ENCODE peak calls at places on chromosomes 16 and 17, in nine cellular contexts. T, N, E, G, Q, P, S, W and V are unnamed samples.

GRCh38 chr17:67476787-67477335 is 99.8 kb downstream of the PITPNC1 start:
- DNase-seq in T (no peak), N (no peak), E (peak), G (no peak), Q (no peak), P (peak), S (no peak), W (no peak), V (no peak)

GRCh38 chr16:18788828-18789514 is 1.2 kb downstream of the RPS15A start:
- DNase-seq in T (no peak), N (no peak), E (peak), G (no peak), Q (no peak), P (no peak), S (no peak), W (no peak), V (no peak)

GRCh38 chr17:1890758-1891450 is 61.1 kb downstream of the RPA1 start:
- DNase-seq in T (no peak), N (no peak), E (peak), G (no peak), Q (no peak), P (no peak), S (no peak), W (no peak), V (no peak)

GRCh38 chr16:84725481-84726078 is 25.8 kb downstream of the USP10 start:
- DNase-seq in T (no peak), N (no peak), E (no peak), G (no peak), Q (no peak), P (peak), S (no peak), W (no peak), V (no peak)

GRCh38 chr17:75681289-75681688 is 14.2 kb downstream of the SAP30BP start:
- DNase-seq in T (no peak), N (no peak), E (no peak), G (peak), Q (peak), P (no peak), S (no peak), W (no peak), V (no peak)

GRCh38 chr16:25013751-25014499 is 1.2 kb downstream of the ARHGAP17 start:
- DNase-seq in T (no peak), N (no peak), E (no peak), G (no peak), Q (no peak), P (peak), S (no peak), W (no peak), V (no peak)

GRCh38 chr17:72488542-72489272 is 367.9 kb downstream of the SOX9 start:
- DNase-seq in T (no peak), N (no peak), E (no peak), G (no peak), Q (no peak), P (peak), S (peak), W (peak), V (no peak)

GRCh38 chr16:75555213-75555706 is 792 bp downstream of the TMEM231 start:
- DNase-seq in T (peak), N (no peak), E (peak), G (peak), Q (peak), P (peak), S (peak), W (peak), V (no peak)

GRCh38 chr16:28063047-28063521 is 430 bp downstream of the GSG1L start:
- DNase-seq in T (no peak), N (no peak), E (peak), G (no peak), Q (no peak), P (peak), S (no peak), W (peak), V (no peak)

GRCh38 chr16:60203525-60204124 is 1469.5 kb upstream of the GOT2 start:
- DNase-seq in T (no peak), N (no peak), E (no peak), G (peak), Q (peak), P (no peak), S (no peak), W (no peak), V (no peak)

GRCh38 chr17:81477173-81477572 is 35.4 kb downstream of the ACTG1 start:
- DNase-seq in T (no peak), N (no peak), E (no peak), G (no peak), Q (no peak), P (no peak), S (no peak), W (peak), V (no peak)

GRCh38 chr16:4805231-4805630 is 2.8 kb upstream of the ROGDI start:
- DNase-seq in T (no peak), N (no peak), E (no peak), G (no peak), Q (no peak), P (no peak), S (no peak), W (no peak), V (no peak)

GRCh38 chr17:37791434-37791833 is 46.6 kb upstream of the HNF1B start:
- DNase-seq in T (no peak), N (no peak), E (peak), G (peak), Q (peak), P (peak), S (peak), W (peak), V (peak)

GRCh38 chr16:14476183-14476582 is 153.9 kb downstream of the PARN start:
- DNase-seq in T (no peak), N (no peak), E (no peak), G (no peak), Q (no peak), P (no peak), S (no peak), W (peak), V (no peak)

GRCh38 chr17:72262748-72263147 is 141.9 kb downstream of the SOX9 start:
- DNase-seq in T (no peak), N (no peak), E (no peak), G (no peak), Q (no peak), P (no peak), S (no peak), W (no peak), V (no peak)

GRCh38 chr17:40065771-40066510 is 3.2 kb downstream of the THRA start:
- DNase-seq in T (no peak), N (no peak), E (no peak), G (no peak), Q (no peak), P (peak), S (no peak), W (no peak), V (no peak)

GRCh38 chr17:63950940-63951907 is 19.1 kb upstream of the CD79B start:
- DNase-seq in T (no peak), N (peak), E (peak), G (no peak), Q (no peak), P (peak), S (peak), W (peak), V (no peak)

GRCh38 chr16:61948414-61948813 is 87.8 kb downstream of the CDH8 start:
- DNase-seq in T (no peak), N (no peak), E (no peak), G (no peak), Q (no peak), P (no peak), S (no peak), W (no peak), V (no peak)

GRCh38 chr17:56125830-56126819 is 27.1 kb upstream of the ANKFN1 start:
- DNase-seq in T (no peak), N (no peak), E (peak), G (peak), Q (peak), P (peak), S (peak), W (peak), V (peak)

GRCh38 chr16:84777435-84777834 is 42.4 kb upstream of the CRISPLD2 start:
- DNase-seq in T (no peak), N (no peak), E (no peak), G (no peak), Q (no peak), P (no peak), S (no peak), W (no peak), V (no peak)

GRCh38 chr17:80152057-80152831 is 5.3 kb upstream of the EIF4A3 start:
- DNase-seq in T (no peak), N (no peak), E (no peak), G (peak), Q (no peak), P (peak), S (no peak), W (no peak), V (peak)

GRCh38 chr16:59164461-59164860 is 430.3 kb upstream of the GOT2 start:
- DNase-seq in T (no peak), N (no peak), E (peak), G (no peak), Q (no peak), P (peak), S (no peak), W (no peak), V (peak)

GRCh38 chr17:6366144-6366755 is 68.7 kb downstream of the AIPL1 start:
- DNase-seq in T (no peak), N (no peak), E (no peak), G (peak), Q (peak), P (peak), S (peak), W (peak), V (no peak)

GRCh38 chr16:31200821-31201510 is 1.6 kb downstream of the PYCARD start:
- DNase-seq in T (no peak), N (no peak), E (peak), G (peak), Q (peak), P (no peak), S (no peak), W (peak), V (peak)

GRCh38 chr17:19787733-19788357 is 39.7 kb upstream of the ALDH3A1 start:
- DNase-seq in T (no peak), N (no peak), E (peak), G (no peak), Q (no peak), P (no peak), S (no peak), W (no peak), V (no peak)